ENCODE peak calls at places on chromosomes 12 and 14, in ten cellular contexts. X is BJ; Q is Panc1; S is MM.1S; I is CD4-positive, alpha-beta T cell; C is psoas muscle; G is Calu3; W is dorsolateral prefrontal cortex; E is hepatocyte; R is tibial artery. U is an unnamed sample.

GRCh38 chr12:123004287-123004686 is 23.8 kb downstream of the ARL6IP4 start:
- DNase-seq in X (no peak), Q (no peak), S (no peak), I (no peak), C (no peak), G (no peak), W (no peak), E (no peak), R (no peak), U (no peak)

GRCh38 chr12:116739381-116739887 is 1.3 kb downstream of the RNFT2 start:
- DNase-seq in X (no peak), Q (no peak), S (no peak), I (no peak), C (no peak), G (no peak), W (no peak), E (no peak), R (no peak), U (no peak)

GRCh38 chr12:3698218-3698974 is 54.5 kb downstream of the CRACR2A start:
- DNase-seq in X (peak; percentile 89), Q (no peak), S (no peak), I (no peak), C (no peak), G (no peak), W (no peak), E (no peak), R (no peak), U (no peak)

GRCh38 chr14:78157855-78158436 is 12.2 kb upstream of the NRXN3 start:
- DNase-seq in X (no peak), Q (no peak), S (no peak), I (no peak), C (no peak), G (peak; percentile 51), W (no peak), E (peak; percentile 73), R (no peak), U (no peak)

GRCh38 chr12:46998811-46999368 is 80.5 kb upstream of the PCED1B start:
- DNase-seq in X (peak; percentile 75), Q (no peak), S (no peak), I (no peak), C (no peak), G (no peak), W (no peak), E (no peak), R (no peak), U (no peak)

GRCh38 chr14:41950428-41950827 is 343.8 kb downstream of the LRFN5 start:
- DNase-seq in X (no peak), Q (no peak), S (no peak), I (no peak), C (no peak), G (no peak), W (no peak), E (no peak), R (no peak), U (no peak)

GRCh38 chr12:98951401-98951800 is 306.3 kb downstream of the APAF1 start:
- DNase-seq in X (no peak), Q (no peak), S (no peak), I (no peak), C (no peak), G (no peak), W (no peak), E (no peak), R (no peak), U (no peak)

GRCh38 chr12:13784504-13784903 is 196.9 kb downstream of the GRIN2B start:
- DNase-seq in X (no peak), Q (no peak), S (no peak), I (no peak), C (no peak), G (no peak), W (no peak), E (no peak), R (no peak), U (no peak)

GRCh38 chr12:6540181-6540877 is 6.0 kb downstream of the GAPDH start:
- DNase-seq in X (peak; percentile 87), Q (no peak), S (no peak), I (peak; percentile 60), C (peak; percentile 95), G (peak; percentile 78), W (no peak), E (peak; percentile 93), R (peak; percentile 97), U (peak; percentile 77)

GRCh38 chr12:68784015-68784414 is 24.0 kb upstream of the MDM2 start:
- DNase-seq in X (no peak), Q (no peak), S (no peak), I (no peak), C (no peak), G (no peak), W (no peak), E (no peak), R (no peak), U (no peak)

GRCh38 chr14:32561520-32561919 is 232.4 kb downstream of the AKAP6 start:
- DNase-seq in X (peak; percentile 92), Q (no peak), S (no peak), I (no peak), C (no peak), G (no peak), W (no peak), E (peak; percentile 35), R (no peak), U (no peak)

GRCh38 chr12:107394693-107395092 is 290.9 kb upstream of the PWP1 start:
- DNase-seq in X (no peak), Q (no peak), S (no peak), I (no peak), C (no peak), G (no peak), W (no peak), E (no peak), R (no peak), U (peak; percentile 28)
- TF ChIP-seq CTCF in X (no peak), Q (no peak), S (no peak), I (no peak), C (no peak), G (no peak), W (no peak), E (no peak), R (no peak), U (no peak)

DNA sequence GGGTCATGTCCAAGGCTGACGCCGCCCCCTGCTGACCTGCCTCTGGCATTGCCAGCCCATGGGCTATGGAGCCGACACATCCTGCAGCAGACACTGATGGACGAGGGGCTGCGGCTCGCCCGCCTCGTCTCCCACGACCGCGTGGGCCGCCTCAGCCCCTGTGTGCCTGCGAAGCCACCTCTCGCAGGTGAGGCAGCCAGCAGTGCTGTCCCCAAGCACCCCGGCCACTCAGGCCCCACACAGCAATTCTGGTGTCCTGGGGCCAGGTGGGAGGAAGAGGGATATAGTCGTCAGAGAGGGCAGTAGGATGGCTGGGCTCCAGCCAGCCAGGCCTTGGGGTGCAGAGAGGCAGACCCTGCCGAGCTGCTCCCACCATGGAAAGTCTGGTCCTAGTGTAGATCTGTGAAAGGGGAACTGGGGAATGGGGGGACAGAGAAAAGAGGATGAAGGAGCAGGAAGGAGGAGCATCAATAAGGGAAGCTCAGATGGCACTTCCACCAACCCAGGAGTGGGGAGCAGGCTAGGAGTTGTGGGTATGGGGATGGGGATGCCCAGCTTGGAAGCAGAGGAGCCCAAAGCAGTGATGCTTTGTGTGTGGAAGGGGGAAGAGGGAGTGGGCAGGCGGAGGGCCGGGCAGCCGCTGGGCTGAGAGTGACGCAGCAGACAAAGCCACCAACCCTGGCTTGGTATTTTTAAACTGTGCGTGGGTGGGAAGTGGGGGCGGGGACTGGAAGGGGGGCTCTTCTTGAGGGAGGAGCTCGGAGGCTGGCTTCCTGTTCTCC is 4.7 kb downstream of the NAB2 start:
- DNase-seq in X (no peak), Q (no peak), S (peak; percentile 29), I (peak; percentile 60), C (peak; percentile 82), G (peak; percentile 78), W (peak; percentile 71), E (peak; percentile 77), R (peak; percentile 94), U (peak; percentile 93)
- TF ChIP-seq CTCF in X (peak; percentile 67), Q (peak; percentile 87), S (peak; percentile 62), I (peak; percentile 63), C (peak; percentile 40), G (peak; percentile 73), W (peak; percentile 47), E (peak; percentile 47), R (peak; percentile 38), U (peak; percentile 78)

DNA sequence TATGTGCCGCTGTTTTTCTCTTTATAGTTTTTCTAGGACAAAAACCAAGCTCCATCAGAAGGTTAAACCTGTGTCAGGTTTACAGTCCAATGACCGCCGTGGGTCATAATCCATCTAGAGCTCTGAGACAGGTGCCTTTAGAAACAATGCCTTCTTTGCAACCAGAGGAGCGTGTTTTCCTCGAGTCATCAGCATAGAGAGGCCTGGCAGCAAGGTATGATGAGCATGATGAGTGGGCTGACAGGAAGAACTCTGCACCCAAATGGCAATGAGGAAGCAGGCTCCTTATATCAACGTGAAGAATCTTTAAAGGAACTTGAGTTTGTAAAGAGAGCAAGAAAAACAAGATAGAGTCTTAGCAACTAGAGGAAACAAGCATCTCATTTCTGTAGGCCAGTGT is 60.5 kb upstream of the NUDT4 start:
- DNase-seq in X (no peak), Q (no peak), S (no peak), I (no peak), C (no peak), G (peak; percentile 14), W (no peak), E (peak; percentile 68), R (no peak), U (no peak)
- TF ChIP-seq CTCF in X (no peak), Q (no peak), S (no peak), I (no peak), C (no peak), G (no peak), W (no peak), E (no peak), R (no peak), U (no peak)

GRCh38 chr12:92098594-92099370 is 46.9 kb downstream of the BTG1 start:
- DNase-seq in X (no peak), Q (no peak), S (no peak), I (no peak), C (no peak), G (no peak), W (no peak), E (no peak), R (no peak), U (no peak)

GRCh38 chr12:92088802-92089201 is 56.8 kb downstream of the BTG1 start:
- DNase-seq in X (no peak), Q (no peak), S (no peak), I (no peak), C (no peak), G (no peak), W (peak; percentile 57), E (no peak), R (no peak), U (no peak)

GRCh38 chr12:92096346-92097136 is 49.1 kb downstream of the BTG1 start:
- DNase-seq in X (no peak), Q (no peak), S (no peak), I (no peak), C (no peak), G (no peak), W (no peak), E (no peak), R (no peak), U (no peak)

GRCh38 chr12:92089559-92089958 is 56.1 kb downstream of the BTG1 start:
- DNase-seq in X (no peak), Q (no peak), S (no peak), I (no peak), C (no peak), G (no peak), W (no peak), E (no peak), R (no peak), U (no peak)

DNA sequence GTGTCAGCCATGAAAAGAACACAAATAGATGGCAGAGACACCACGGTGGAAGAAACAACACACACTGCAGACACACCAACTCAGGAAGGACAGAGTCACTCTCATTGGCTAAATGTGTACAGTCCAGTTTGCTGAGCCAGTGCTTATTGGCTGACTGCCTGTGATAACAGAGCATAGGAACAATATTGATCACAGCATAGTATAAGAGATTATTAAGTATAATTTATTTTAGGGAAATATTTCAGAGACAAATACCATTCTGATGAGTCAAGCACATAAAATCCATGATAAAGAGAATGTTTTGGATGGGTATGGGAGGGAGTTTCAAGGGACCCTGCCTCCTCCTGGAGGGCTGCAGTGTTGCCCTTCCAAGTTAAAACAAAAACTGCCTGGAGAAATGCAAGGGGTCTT is 50.9 kb downstream of the BTG1 start:
- DNase-seq in X (no peak), Q (no peak), S (peak; percentile 23), I (no peak), C (no peak), G (no peak), W (no peak), E (no peak), R (no peak), U (no peak)
- TF ChIP-seq CTCF in X (peak; percentile 19), Q (peak; percentile 13), S (no peak), I (no peak), C (no peak), G (no peak), W (no peak), E (no peak), R (no peak), U (no peak)